ENCODE peak calls at places on chromosomes 3 and 15, in seven cellular contexts. F is mesendoderm, I is mesenchymal stem cell, P is trophoblast cell, D is IMR-90, M is H1, T is H9. X is an unnamed sample.

GRCh38 chr3:186493507-186493906 is 50.7 kb downstream of the CRYGS start:
- DNase-seq in F (no peak), I (peak), P (peak), D (peak), M (no peak), T (no peak), X (no peak)

GRCh38 chr3:123385981-123386380 is 62.9 kb downstream of the ADCY5 start:
- DNase-seq in F (no peak), I (no peak), P (no peak), D (peak), M (no peak), T (no peak), X (no peak)

GRCh38 chr3:164144824-164145223 is 933.5 kb downstream of the SI start:
- DNase-seq in F (peak), I (no peak), P (no peak), D (no peak), M (no peak), T (no peak), X (no peak)

GRCh38 chr3:191894406-191894805 is 433.4 kb downstream of the PYDC2 start:
- DNase-seq in F (peak), I (no peak), P (no peak), D (no peak), M (no peak), T (no peak), X (no peak)

GRCh38 chr15:49815506-49815905 is 194.7 kb downstream of the DTWD1 start:
- DNase-seq in F (no peak), I (peak), P (no peak), D (no peak), M (no peak), T (no peak), X (no peak)

GRCh38 chr3:112004187-112004586 is 5.5 kb downstream of the TAGLN3 start:
- DNase-seq in F (no peak), I (no peak), P (no peak), D (no peak), M (no peak), T (no peak), X (no peak)

GRCh38 chr3:136678981-136679380 is 73.2 kb downstream of the STAG1 start:
- DNase-seq in F (no peak), I (no peak), P (peak), D (no peak), M (no peak), T (no peak), X (no peak)

GRCh38 chr3:40398346-40398745 is 11.4 kb downstream of the ENTPD3 start:
- DNase-seq in F (no peak), I (no peak), P (no peak), D (no peak), M (no peak), T (no peak), X (no peak)

GRCh38 chr3:177946965-177947364 is 589.3 kb upstream of the KCNMB2 start:
- DNase-seq in F (no peak), I (no peak), P (no peak), D (peak), M (no peak), T (no peak), X (no peak)

GRCh38 chr15:50702762-50703334 is 16.3 kb upstream of the TRPM7 start:
- DNase-seq in F (no peak), I (no peak), P (no peak), D (peak), M (no peak), T (no peak), X (no peak)

GRCh38 chr3:155230382-155230781 is 63.1 kb downstream of the STRIT1 start:
- DNase-seq in F (no peak), I (peak), P (no peak), D (peak), M (no peak), T (no peak), X (no peak)

GRCh38 chr3:129934234-129935123 is 40.0 kb upstream of the TRH start:
- DNase-seq in F (peak), I (peak), P (peak), D (peak), M (peak), T (peak), X (peak)

GRCh38 chr3:167684389-167684993 is 30.7 kb upstream of the WDR49 start:
- DNase-seq in F (peak), I (peak), P (peak), D (peak), M (peak), T (no peak), X (peak)

GRCh38 chr3:10644189-10644588 is 138.8 kb upstream of the ATP2B2 start:
- DNase-seq in F (no peak), I (no peak), P (no peak), D (no peak), M (no peak), T (no peak), X (no peak)

GRCh38 chr3:10637342-10637741 is 132.0 kb upstream of the ATP2B2 start:
- DNase-seq in F (no peak), I (no peak), P (no peak), D (no peak), M (no peak), T (no peak), X (no peak)

GRCh38 chr3:10641760-10642159 is 136.4 kb upstream of the ATP2B2 start:
- DNase-seq in F (no peak), I (no peak), P (no peak), D (no peak), M (no peak), T (no peak), X (no peak)

GRCh38 chr3:10635446-10636076 is 130.2 kb upstream of the ATP2B2 start:
- DNase-seq in F (no peak), I (no peak), P (no peak), D (no peak), M (no peak), T (no peak), X (no peak)

DNA sequence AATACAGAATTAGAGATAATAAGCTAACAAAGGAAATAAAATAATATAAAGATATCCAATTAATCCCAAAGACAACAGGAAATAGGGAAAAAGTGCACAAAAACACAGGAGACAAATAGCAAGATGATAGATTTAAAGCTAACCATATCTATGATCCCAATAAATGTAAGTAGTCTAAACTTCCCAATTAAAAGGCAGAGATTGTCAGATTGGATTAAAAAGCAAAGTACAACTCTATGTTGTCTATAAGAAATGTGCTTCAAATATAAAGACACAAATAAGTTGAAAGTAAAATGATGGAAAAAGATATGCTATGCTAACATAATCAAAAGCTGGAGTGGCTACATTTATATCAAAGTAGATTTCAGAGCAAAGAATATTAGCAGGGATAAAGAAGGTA is 133.1 kb upstream of the ATP2B2 start:
- DNase-seq in F (no peak), I (no peak), P (no peak), D (no peak), M (no peak), T (no peak), X (no peak)
- H2BK120ac ChIP-seq in F (no peak), I (no peak), P (no peak), D (no peak), M (no peak), T (no peak), X (no peak)

GRCh38 chr15:27036210-27036609 is 65.2 kb downstream of the GABRG3 start:
- DNase-seq in F (no peak), I (no peak), P (no peak), D (no peak), M (no peak), T (no peak), X (no peak)
- H3K23ac ChIP-seq in F (no peak), I (no peak), P (no peak), D (no peak), M (no peak), T (no peak), X (no peak)

GRCh38 chr3:132507657-132508056 is 89.4 kb upstream of the ACKR4 start:
- DNase-seq in F (no peak), I (no peak), P (no peak), D (no peak), M (no peak), T (no peak), X (no peak)

GRCh38 chr3:132517311-132517710 is 79.8 kb upstream of the ACKR4 start:
- DNase-seq in F (no peak), I (no peak), P (no peak), D (no peak), M (no peak), T (no peak), X (no peak)

GRCh38 chr3:132509506-132509905 is 87.6 kb upstream of the ACKR4 start:
- DNase-seq in F (no peak), I (no peak), P (no peak), D (no peak), M (no peak), T (no peak), X (no peak)

GRCh38 chr3:132509096-132509495 is 88.0 kb upstream of the ACKR4 start:
- DNase-seq in F (no peak), I (no peak), P (no peak), D (peak), M (no peak), T (no peak), X (no peak)

GRCh38 chr3:132513057-132513456 is 84.0 kb upstream of the ACKR4 start:
- DNase-seq in F (no peak), I (no peak), P (no peak), D (no peak), M (no peak), T (no peak), X (no peak)
- H2BK120ac ChIP-seq in F (no peak), I (no peak), P (no peak), D (no peak), M (no peak), T (no peak), X (no peak)

GRCh38 chr3:147113293-147114045 is 292.9 kb downstream of the ZIC4 start:
- DNase-seq in F (peak), I (peak), P (peak), D (peak), M (no peak), T (no peak), X (no peak)

GRCh38 chr3:147119346-147119745 is 287.0 kb downstream of the ZIC4 start:
- DNase-seq in F (no peak), I (peak), P (no peak), D (no peak), M (no peak), T (no peak), X (no peak)

GRCh38 chr3:147118611-147119010 is 287.7 kb downstream of the ZIC4 start:
- DNase-seq in F (no peak), I (no peak), P (no peak), D (no peak), M (no peak), T (no peak), X (no peak)

GRCh38 chr3:147120029-147120428 is 286.3 kb downstream of the ZIC4 start:
- DNase-seq in F (peak), I (peak), P (no peak), D (peak), M (no peak), T (no peak), X (no peak)

GRCh38 chr3:147117631-147118030 is 288.7 kb downstream of the ZIC4 start:
- DNase-seq in F (no peak), I (no peak), P (no peak), D (no peak), M (no peak), T (no peak), X (no peak)
- H3K23ac ChIP-seq in F (no peak), I (no peak), P (no peak), D (no peak), M (no peak), T (no peak), X (no peak)

GRCh38 chr15:87752250-87752951 is 504.1 kb downstream of the NTRK3 start:
- DNase-seq in F (no peak), I (peak), P (peak), D (peak), M (no peak), T (no peak), X (no peak)
- H2BK120ac ChIP-seq in F (no peak), I (no peak), P (no peak), D (peak), M (no peak), T (no peak), X (no peak)

GRCh38 chr3:54232618-54233017 is 110.3 kb downstream of the CACNA2D3 start:
- DNase-seq in F (no peak), I (no peak), P (no peak), D (no peak), M (no peak), T (no peak), X (no peak)
- H3K23ac ChIP-seq in F (no peak), I (no peak), P (no peak), D (no peak), M (no peak), T (no peak), X (no peak)

DNA sequence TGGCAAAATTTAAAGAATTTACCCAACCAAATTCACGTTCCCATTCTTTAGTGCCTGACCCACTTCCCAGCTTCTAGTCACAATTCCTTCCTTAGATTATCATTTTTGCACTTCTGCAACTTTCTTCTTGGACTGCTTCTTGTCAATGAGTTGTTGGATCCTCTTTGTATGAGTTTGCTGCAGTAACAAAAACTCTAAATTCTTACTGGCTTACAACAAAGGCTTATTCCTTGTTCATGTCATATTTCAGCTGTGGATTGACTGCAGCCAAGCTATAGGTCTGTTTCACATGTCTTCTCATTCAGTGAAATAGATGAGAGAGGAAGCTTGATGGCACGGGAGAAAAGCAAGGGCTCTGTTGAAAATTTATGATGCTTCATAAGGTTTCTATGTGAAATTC is 50.4 kb upstream of the TGFBR2 start:
- DNase-seq in F (no peak), I (no peak), P (no peak), D (no peak), M (no peak), T (no peak), X (no peak)
- H2BK120ac ChIP-seq in F (no peak), I (no peak), P (no peak), D (no peak), M (no peak), T (no peak), X (no peak)